ENCODE peak calls at places on chromosome 14, in seven cellular contexts. N is H9, J is IMR-90, S is mesenchymal stem cell, Y is H1, X is neuronal stem cell, D is mesendoderm. M is an unnamed sample.

GRCh38 chr14:95227279-95227860 is 70.0 kb upstream of the DICER1 start:
- DNase-seq in N (no peak), J (peak; percentile 12), S (no peak), Y (no peak), X (no peak), D (no peak), M (no peak)

GRCh38 chr14:57317248-57317833 is 48.6 kb downstream of the AP5M1 start:
- DNase-seq in N (peak; percentile 68), J (peak; percentile 78), S (peak; percentile 74), Y (peak; percentile 36), X (peak; percentile 78), D (peak; percentile 84), M (peak; percentile 96)

GRCh38 chr14:73162271-73162670 is 26.0 kb downstream of the PSEN1 start:
- DNase-seq in N (no peak), J (no peak), S (no peak), Y (no peak), X (no peak), D (peak; percentile 6), M (no peak)

GRCh38 chr14:104298458-104298857 is 160.1 kb downstream of the KIF26A start:
- DNase-seq in N (no peak), J (no peak), S (no peak), Y (no peak), X (no peak), D (no peak), M (no peak)

GRCh38 chr14:95344536-95344935 is 24.8 kb upstream of the CLMN start:
- DNase-seq in N (no peak), J (no peak), S (no peak), Y (no peak), X (no peak), D (no peak), M (no peak)

GRCh38 chr14:43706901-43707300 is 800.2 kb downstream of the FSCB start:
- DNase-seq in N (no peak), J (peak; percentile 45), S (peak; percentile 61), Y (no peak), X (no peak), D (no peak), M (no peak)

GRCh38 chr14:25055998-25056687 is 6.2 kb upstream of the STXBP6 start:
- DNase-seq in N (no peak), J (peak; percentile 74), S (no peak), Y (no peak), X (no peak), D (no peak), M (no peak)

GRCh38 chr14:66105819-66106218 is 380.4 kb upstream of the CCDC196 start:
- DNase-seq in N (no peak), J (no peak), S (peak; percentile 15), Y (no peak), X (no peak), D (no peak), M (no peak)

GRCh38 chr14:75806247-75806876 is 145.3 kb downstream of the TTLL5 start:
- DNase-seq in N (no peak), J (no peak), S (no peak), Y (no peak), X (no peak), D (no peak), M (no peak)

GRCh38 chr14:95011449-95012020 is 145.8 kb downstream of the DICER1 start:
- DNase-seq in N (no peak), J (no peak), S (no peak), Y (no peak), X (no peak), D (no peak), M (no peak)

GRCh38 chr14:53408175-53408879 is 255.2 kb upstream of the DDHD1 start:
- DNase-seq in N (no peak), J (no peak), S (no peak), Y (no peak), X (no peak), D (no peak), M (no peak)

GRCh38 chr14:31024577-31025334 is 693 bp upstream of the AP4S1 start:
- DNase-seq in N (no peak), J (peak; percentile 41), S (peak; percentile 47), Y (no peak), X (no peak), D (no peak), M (no peak)

GRCh38 chr14:35398095-35398584 is 6.4 kb downstream of the NFKBIA start:
- DNase-seq in N (no peak), J (no peak), S (peak; percentile 54), Y (no peak), X (no peak), D (peak; percentile 49), M (peak; percentile 54)

GRCh38 chr14:90969493-90970166 is 90.8 kb downstream of the RPS6KA5 start:
- DNase-seq in N (no peak), J (no peak), S (peak; percentile 4), Y (no peak), X (no peak), D (no peak), M (no peak)

GRCh38 chr14:22979748-22980392 is 2.5 kb downstream of the AJUBA start:
- DNase-seq in N (no peak), J (no peak), S (no peak), Y (no peak), X (no peak), D (no peak), M (no peak)

GRCh38 chr14:52998376-52999010 is 47.6 kb upstream of the FERMT2 start:
- DNase-seq in N (no peak), J (peak; percentile 97), S (peak; percentile 47), Y (no peak), X (no peak), D (no peak), M (no peak)

GRCh38 chr14:95389471-95390011 is 69.8 kb upstream of the CLMN start:
- DNase-seq in N (no peak), J (no peak), S (no peak), Y (no peak), X (no peak), D (no peak), M (no peak)

GRCh38 chr14:94110552-94111181 is at the start of gene IFI27:
- DNase-seq in N (peak; percentile 28), J (peak; percentile 41), S (no peak), Y (no peak), X (no peak), D (no peak), M (no peak)

DNA sequence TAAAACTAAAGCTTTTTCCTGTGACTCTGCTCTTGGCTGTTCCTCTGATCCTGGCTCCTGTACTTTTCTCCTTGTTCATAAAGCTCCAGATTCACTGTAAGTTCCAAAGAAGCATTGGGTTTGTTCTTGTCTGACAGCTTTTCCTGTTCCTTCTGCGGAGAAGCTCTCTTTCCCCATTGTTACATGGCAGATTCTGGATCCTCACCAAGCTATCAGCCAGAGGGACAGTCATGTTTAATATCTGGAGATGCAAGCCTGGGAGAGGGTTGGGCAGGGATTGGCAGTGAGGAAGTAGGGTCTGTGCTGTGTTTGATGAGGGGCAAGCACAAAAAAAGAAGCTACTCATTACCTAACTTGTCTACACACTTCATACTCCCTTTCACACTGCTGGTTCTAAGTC is 107.9 kb downstream of the AKAP6 start:
- DNase-seq in N (no peak), J (no peak), S (no peak), Y (no peak), X (no peak), D (no peak), M (no peak)
- H3K23ac ChIP-seq in N (no peak overlapping the region), J (no peak overlapping the region), S (no peak overlapping the region), Y (no peak overlapping the region), X (no peak overlapping the region), D (no peak overlapping the region), M (no peak overlapping the region)

DNA sequence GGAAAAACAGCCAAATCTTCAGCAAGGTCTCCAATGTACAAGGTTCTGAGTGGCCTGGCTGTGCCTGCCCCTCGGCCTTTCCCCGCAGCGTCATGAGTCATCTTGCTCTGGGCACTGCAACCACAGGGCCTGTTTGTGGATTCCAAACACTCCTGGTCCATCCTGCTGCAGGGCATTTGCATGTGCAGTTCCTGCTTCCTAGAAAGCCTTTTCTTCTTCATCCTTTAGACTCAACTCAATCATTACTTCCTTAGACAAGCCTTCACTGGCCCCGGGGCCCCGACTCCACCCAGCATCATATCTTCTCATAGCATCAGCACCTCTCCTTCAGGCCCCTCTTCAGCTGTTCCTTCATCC is 101.8 kb upstream of the EGLN3 start:
- DNase-seq in N (peak; percentile 39), J (no peak), S (peak; percentile 86), Y (no peak), X (no peak), D (peak; percentile 80), M (peak; percentile 98)
- H3K27ac ChIP-seq in N (no peak overlapping the region), J (no peak overlapping the region), S (peak overlapping the region; percentile 43), Y (no peak overlapping the region), X (no peak overlapping the region), D (no peak overlapping the region), M (peak overlapping the region; percentile 74)

DNA sequence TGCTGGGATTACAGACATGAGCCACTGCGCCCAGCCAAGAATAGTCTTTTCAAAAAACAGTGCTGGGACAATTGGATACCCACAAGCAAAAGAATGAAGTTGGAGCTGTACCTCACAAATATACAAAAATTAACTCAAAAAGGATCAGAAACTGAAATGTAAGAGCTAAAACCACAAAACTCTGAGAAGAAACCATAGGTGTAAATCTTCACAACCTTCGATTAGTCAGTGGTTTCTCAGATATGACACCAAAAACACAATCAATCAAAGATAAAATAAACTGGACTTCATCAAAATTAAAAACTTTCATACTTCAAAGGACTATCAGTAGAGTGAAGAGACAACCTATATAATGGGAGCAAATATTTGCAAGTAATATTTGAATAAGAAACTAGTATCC is 35.3 kb downstream of the SLC25A47 start:
- DNase-seq in N (no peak), J (no peak), S (no peak), Y (no peak), X (no peak), D (no peak), M (no peak)
- H3K23ac ChIP-seq in N (no peak overlapping the region), J (no peak overlapping the region), S (no peak overlapping the region), Y (no peak overlapping the region), X (no peak overlapping the region), D (no peak overlapping the region), M (no peak overlapping the region)

DNA sequence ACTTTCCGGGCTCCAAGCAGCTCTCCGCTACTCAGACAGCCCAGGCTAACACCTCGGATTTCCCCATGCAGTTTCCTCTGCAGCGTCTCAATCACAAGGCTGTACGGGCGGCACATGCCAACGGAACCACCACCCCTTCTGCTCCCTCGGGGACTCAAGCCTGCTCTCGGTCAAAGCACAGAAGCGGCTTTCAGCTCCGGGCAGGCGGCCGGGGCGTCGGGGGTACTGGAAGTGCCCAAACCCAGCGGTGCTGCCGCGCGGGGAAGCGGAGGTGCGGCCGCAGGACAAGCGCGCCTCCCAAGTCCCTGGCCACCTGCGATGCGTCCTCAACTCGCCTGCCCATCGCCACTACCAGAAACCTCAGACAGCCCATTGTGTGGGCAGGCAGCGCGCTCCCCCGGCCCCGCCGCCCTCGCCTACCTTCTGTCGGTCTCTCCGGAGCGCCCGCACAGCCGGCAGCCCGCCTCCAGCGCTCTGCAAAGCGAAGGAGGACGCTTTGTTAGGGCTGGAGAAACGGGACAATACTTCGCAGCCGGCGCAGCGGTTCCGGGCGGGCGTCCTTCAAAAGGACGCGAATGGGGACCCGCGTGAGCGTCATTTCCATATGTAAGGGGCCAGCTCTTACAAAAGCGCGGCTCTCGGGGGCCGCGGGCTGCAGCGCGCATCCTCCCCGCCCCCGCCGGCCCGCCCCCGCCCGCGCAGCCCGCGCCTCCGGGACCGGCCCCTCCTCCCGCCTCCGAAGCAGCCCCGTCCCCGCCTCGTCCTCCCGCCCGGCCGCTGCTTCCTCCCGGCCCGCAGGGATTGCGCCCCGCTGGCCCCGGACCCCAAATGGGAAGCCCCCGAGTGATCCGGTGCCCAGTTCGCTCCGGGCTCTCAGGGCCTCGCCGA is 674 bp downstream of the NIN start:
- DNase-seq in N (peak; percentile 81), J (peak; percentile 41), S (peak; percentile 67), Y (no peak), X (peak; percentile 79), D (peak; percentile 64), M (peak; percentile 20)
- H3K27ac ChIP-seq in N (no peak overlapping the region), J (peak overlapping the region; percentile 73), S (no peak overlapping the region), Y (peak overlapping the region; percentile 61), X (peak overlapping the region; percentile 93), D (peak overlapping the region; percentile 51), M (no peak overlapping the region)

GRCh38 chr14:78083837-78084236 is 86.3 kb upstream of the NRXN3 start:
- DNase-seq in N (no peak), J (no peak), S (no peak), Y (no peak), X (no peak), D (peak; percentile 11), M (peak; percentile 65)
- H3K23ac ChIP-seq in N (no peak overlapping the region), J (no peak overlapping the region), S (no peak overlapping the region), Y (no peak overlapping the region), X (no peak overlapping the region), D (no peak overlapping the region), M (no peak overlapping the region)

M was measured in trophoblast cell.